ENCODE peak calls at places on chromosome 5, in nine cellular contexts. G is hepatocyte, E is breast epithelium, K is natural killer cell, V is brain microvascular endothelial cell, A is tibial nerve, I is GM20000, U is fibroblast of mammary gland, F is epithelial cell of esophagus. P is an unnamed sample.

GRCh38 chr5:14366763-14367162 is 214.8 kb upstream of the OTULINL start:
- DNase-seq in G (no peak), V (no peak), I (no peak), U (no peak), E (no peak), A (no peak), K (no peak), F (no peak), P (no peak)

GRCh38 chr5:124301850-124302249 is 444.6 kb downstream of the ZNF608 start:
- DNase-seq in A (no peak), F (peak; percentile 39), V (peak; percentile 15), I (no peak), G (peak; percentile 21), E (no peak), K (no peak), U (peak; percentile 81), P (no peak)

GRCh38 chr5:11719888-11720481 is 184.3 kb downstream of the CTNND2 start:
- DNase-seq in A (no peak), E (peak; percentile 20), K (peak; percentile 51), F (peak; percentile 47), G (peak; percentile 83), U (peak; percentile 34), I (peak; percentile 4), V (peak; percentile 4), P (peak; percentile 12)

GRCh38 chr5:78008356-78008967 is 232.3 kb upstream of the TBCA start:
- DNase-seq in K (no peak), F (peak; percentile 56), U (peak; percentile 60), E (no peak), G (peak; percentile 54), V (peak; percentile 48), A (no peak), I (peak; percentile 46), P (peak; percentile 51)

GRCh38 chr5:13510616-13511015 is 433.9 kb downstream of the DNAH5 start:
- DNase-seq in F (peak; percentile 95), K (no peak), U (no peak), E (no peak), I (no peak), A (no peak), G (peak; percentile 40), V (no peak), P (no peak)

GRCh38 chr5:178293400-178293799 is 60.8 kb upstream of the PHYKPL start:
- DNase-seq in I (no peak), U (no peak), F (no peak), E (no peak), A (no peak), V (no peak), G (no peak), K (no peak), P (no peak)

GRCh38 chr5:60856059-60856458 is 12.0 kb upstream of the ELOVL7 start:
- DNase-seq in V (no peak), K (no peak), E (no peak), F (peak; percentile 81), I (no peak), A (no peak), U (peak; percentile 81), G (no peak), P (no peak)

GRCh38 chr5:141617682-141618029 is 1.1 kb downstream of the DIAPH1 start:
- DNase-seq in F (peak; percentile 39), K (no peak), E (no peak), A (no peak), U (no peak), I (no peak), V (no peak), G (no peak), P (no peak)

GRCh38 chr5:175616083-175616482 is 41.8 kb upstream of the HRH2 start:
- DNase-seq in E (no peak), U (no peak), A (no peak), G (no peak), K (no peak), I (no peak), V (no peak), F (no peak), P (no peak)

GRCh38 chr5:168772466-168772961 is 193.3 kb upstream of the PANK3 start:
- DNase-seq in A (no peak), E (no peak), F (no peak), V (no peak), G (no peak), U (no peak), K (no peak), I (no peak), P (no peak)

GRCh38 chr5:55176176-55176818 is 3.3 kb upstream of the CDC20B start:
- DNase-seq in F (peak; percentile 62), A (no peak), I (peak; percentile 27), E (no peak), G (peak; percentile 80), U (no peak), V (no peak), K (peak; percentile 27), P (peak; percentile 29)

DNA sequence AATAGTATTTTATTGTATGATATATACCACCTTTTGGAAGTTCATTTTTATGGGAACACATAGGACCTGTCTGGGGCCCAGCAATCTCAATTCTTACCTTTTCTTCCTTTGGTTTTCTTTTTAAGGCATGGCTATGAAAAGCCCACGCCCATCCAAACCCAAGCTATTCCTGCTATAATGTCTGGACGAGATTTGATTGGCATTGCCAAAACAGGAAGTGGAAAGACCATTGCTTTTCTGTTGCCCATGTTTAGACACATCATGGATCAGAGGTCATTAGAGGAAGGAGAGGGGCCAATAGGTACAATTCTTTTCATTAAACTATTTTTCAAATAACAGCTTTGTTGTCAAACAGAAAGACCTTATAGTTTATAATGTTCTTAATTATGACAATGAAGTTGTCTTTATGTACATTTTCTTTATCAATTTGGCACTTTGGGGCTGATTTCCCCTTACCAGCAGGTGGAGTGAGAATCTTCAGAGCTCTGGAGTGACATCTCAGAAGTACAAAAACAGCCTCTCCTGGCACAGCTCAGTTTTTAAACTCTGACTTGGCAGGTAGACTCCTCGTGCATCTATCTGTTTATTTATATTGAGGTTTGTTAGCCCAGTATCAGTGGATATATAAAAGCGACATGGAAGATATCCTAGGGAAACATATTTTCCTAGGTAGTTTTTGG is 25.8 kb downstream of the DDX46 start:
- DNase-seq in K (no peak), F (peak; percentile 20), I (no peak), G (no peak), U (peak; percentile 11), E (no peak), V (no peak), A (no peak), P (no peak)
- TF ChIP-seq CTCF in K (no peak), F (peak; percentile 27), I (no peak), G (no peak), U (no peak), E (no peak), V (peak; percentile 38), A (no peak), P (no peak)

GRCh38 chr5:103259705-103260355 is 1.3 kb downstream of the MACIR start:
- DNase-seq in E (no peak), K (no peak), F (peak; percentile 45), I (no peak), G (no peak), V (peak; percentile 35), A (no peak), U (peak; percentile 29), P (peak; percentile 16)

GRCh38 chr5:103256178-103256577 is 2.4 kb upstream of the MACIR start:
- DNase-seq in U (no peak), A (no peak), K (no peak), E (no peak), G (no peak), V (no peak), I (no peak), F (no peak), P (no peak)

GRCh38 chr5:103258957-103259704 is 568 bp downstream of the MACIR start:
- DNase-seq in U (peak; percentile 29), F (peak; percentile 58), K (peak; percentile 58), G (peak; percentile 73), I (peak; percentile 64), E (peak; percentile 18), A (peak; percentile 16), V (peak; percentile 13), P (peak; percentile 62)

GRCh38 chr5:103260951-103261350 is 2.4 kb downstream of the MACIR start:
- DNase-seq in V (no peak), E (no peak), U (no peak), F (no peak), G (no peak), K (no peak), A (no peak), I (peak; percentile 68), P (peak; percentile 46)

GRCh38 chr5:103258368-103258956 is at the start of gene MACIR:
- DNase-seq in U (peak; percentile 94), V (peak; percentile 96), I (peak; percentile 90), A (peak; percentile 92), G (peak; percentile 98), E (peak; percentile 91), K (peak; percentile 86), F (peak; percentile 99), P (peak; percentile 89)
- TF ChIP-seq CTCF in U (no peak), V (no peak), I (no peak), A (no peak), G (no peak), E (no peak), K (no peak), F (no peak), P (no peak)

DNA sequence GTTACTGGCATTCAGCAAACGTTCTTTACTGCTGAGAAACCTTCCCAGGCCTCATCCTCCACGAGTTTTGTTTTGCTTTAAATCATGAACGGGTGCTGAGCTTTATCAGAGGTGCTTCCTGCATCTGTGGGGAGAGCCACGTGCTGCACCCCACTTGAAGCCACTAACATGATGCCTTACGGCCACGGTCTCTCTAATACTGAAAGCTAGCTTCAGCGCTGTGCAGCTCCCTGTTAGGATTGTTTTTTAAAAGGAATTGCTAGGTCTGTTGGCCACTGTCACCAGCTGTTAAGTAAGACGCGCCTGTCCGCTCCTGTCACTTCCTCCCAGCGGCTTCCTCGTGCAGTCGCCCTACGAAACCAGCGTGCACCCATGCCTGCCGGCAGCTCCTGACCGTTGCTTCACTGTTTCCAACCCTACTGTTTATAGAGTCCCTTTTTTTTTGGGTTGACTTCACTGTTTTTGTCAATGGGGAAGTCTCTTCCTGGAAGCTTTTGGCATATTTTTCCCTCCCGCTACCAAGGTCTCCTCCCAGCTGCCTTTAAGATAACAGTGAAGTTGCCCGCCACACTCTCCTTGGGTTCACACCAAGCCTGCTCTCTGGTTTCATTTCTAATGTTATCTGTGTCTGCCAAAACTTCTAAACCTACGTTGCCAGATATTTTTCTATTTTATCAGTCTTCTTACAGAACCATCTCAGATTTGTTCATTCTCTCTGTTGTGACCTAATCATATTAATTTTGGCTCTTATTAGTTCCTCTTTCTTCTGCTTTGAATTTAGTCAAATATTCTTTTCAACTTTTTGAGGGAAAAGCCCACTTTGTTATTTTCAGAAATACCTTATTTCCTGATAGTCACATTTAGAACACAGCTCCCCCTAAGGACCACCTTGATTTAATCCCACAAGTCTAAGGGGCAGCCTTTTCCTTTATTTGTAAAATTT is 20.2 kb downstream of the LPCAT1 start:
- DNase-seq in K (peak; percentile 50), G (no peak), U (no peak), V (no peak), I (peak; percentile 71), A (no peak), F (no peak), E (no peak), P (peak; percentile 68)
- TF ChIP-seq CTCF in K (no peak), G (peak; percentile 3), U (no peak), V (peak; percentile 6), I (no peak), A (no peak), F (no peak), E (no peak), P (peak; percentile 15)

DNA sequence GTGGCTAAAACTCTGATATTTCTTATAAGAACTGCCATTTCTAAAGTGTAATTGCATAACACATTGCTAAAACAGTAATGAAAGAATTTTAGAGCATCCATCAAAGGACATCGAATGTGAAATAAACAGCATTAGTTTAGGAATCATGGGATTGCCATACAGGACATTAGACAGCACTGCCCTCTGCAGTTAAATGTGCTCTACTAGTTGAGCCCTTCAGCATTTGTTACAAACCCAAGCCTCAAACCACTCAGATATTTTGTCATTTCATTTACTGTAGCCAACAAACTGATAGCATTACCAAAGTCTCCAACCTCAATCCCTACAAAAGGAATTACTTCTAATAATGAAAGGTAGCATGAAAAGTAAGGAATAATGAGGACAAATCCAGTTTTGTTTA is 116.8 kb upstream of the COX7C start:
- DNase-seq in K (no peak), E (no peak), V (no peak), U (no peak), A (no peak), I (no peak), F (peak; percentile 3), G (peak; percentile 33), P (no peak)
- TF ChIP-seq CTCF in K (no peak), E (no peak), V (peak; percentile 41), U (no peak), A (no peak), I (no peak), F (peak; percentile 10), G (peak; percentile 43), P (no peak)